ENCODE peak calls at places on chromosome 1, in ten cellular contexts. K is mucosa of gallbladder; M is IMR-90; B is Panc1; W is H7; D is kidney glomerular epithelial cell; E is testis; P is mesendoderm; A is T-helper 17 cell; N is activated CD8-positive, alpha-beta memory T cell treated with anti-CD3 and anti-CD28 coated beads, Interleukin-2, amount 10 ng/mL, durations not matched to agents 7 days and 5 days. O is an unnamed sample.

GRCh38 chr1:200895801-200896570 is 1.3 kb downstream of the INAVA start:
- DNase-seq in K (no peak), M (no peak), B (no peak), W (peak), D (peak), E (no peak), P (no peak), A (no peak), N (no peak), O (no peak)

GRCh38 chr1:10724052-10724494 is 72.4 kb downstream of the CASZ1 start:
- DNase-seq in K (peak), M (peak), B (peak), W (no peak), D (no peak), E (no peak), P (no peak), A (no peak), N (no peak), O (peak)

GRCh38 chr1:101182627-101183387 is 54.0 kb upstream of the S1PR1 start:
- DNase-seq in K (no peak), M (no peak), B (no peak), W (no peak), D (no peak), E (no peak), P (no peak), A (no peak), N (no peak), O (no peak)

GRCh38 chr1:111204211-111204883 is 3.9 kb upstream of the DENND2D start:
- DNase-seq in K (peak), M (no peak), B (no peak), W (peak), D (no peak), E (peak), P (no peak), A (peak), N (peak), O (peak)

GRCh38 chr1:203270448-203270847 is 34.9 kb upstream of the BTG2 start:
- DNase-seq in K (no peak), M (no peak), B (no peak), W (no peak), D (no peak), E (no peak), P (peak), A (no peak), N (no peak), O (no peak)

GRCh38 chr1:97739596-97740103 is 181.2 kb downstream of the DPYD start:
- DNase-seq in K (no peak), M (peak), B (no peak), W (no peak), D (peak), E (no peak), P (no peak), A (no peak), N (no peak), O (no peak)

GRCh38 chr1:19799877-19800804 is at the start of gene TMCO4:
- DNase-seq in K (peak), M (peak), B (no peak), W (peak), D (peak), E (peak), P (peak), A (peak), N (peak), O (no peak)

GRCh38 chr1:64755356-64755755 is 10.5 kb downstream of the RAVER2 start:
- DNase-seq in K (no peak), M (no peak), B (no peak), W (peak), D (no peak), E (no peak), P (no peak), A (no peak), N (no peak), O (no peak)

GRCh38 chr1:244231193-244231571 is 180.1 kb downstream of the ZBTB18 start:
- DNase-seq in K (no peak), M (no peak), B (no peak), W (no peak), D (no peak), E (no peak), P (no peak), A (no peak), N (no peak), O (no peak)

GRCh38 chr1:110756506-110756905 is 81.8 kb upstream of the KCNA3 start:
- DNase-seq in K (no peak), M (no peak), B (no peak), W (no peak), D (no peak), E (no peak), P (no peak), A (no peak), N (no peak), O (no peak)

O was measured in HCT116.